ENCODE peak calls at places on chromosomes 2 and 18, in six cellular contexts. G is germinal center, N is iris pigment epithelial cell, Z is esophagus muscularis mucosa, C is T-helper 2 cell, Y is HCEC 1CT. S is an unnamed sample.

GRCh38 chr2:120948662-120949011 is 213.0 kb downstream of the GLI2 start:
- DNase-seq in G (no peak), N (no peak), Y (no peak), C (no peak), Z (no peak), S (no peak)

GRCh38 chr2:196173505-196173904 is 2.1 kb upstream of the STK17B start:
- DNase-seq in Y (no peak), Z (no peak), N (no peak), C (no peak), G (no peak), S (peak)

GRCh38 chr2:201966691-201967388 is 66.8 kb upstream of the FZD7 start:
- DNase-seq in G (no peak), Y (no peak), Z (no peak), N (no peak), C (no peak), S (no peak)

GRCh38 chr2:237475704-237476107 is 11.3 kb upstream of the MLPH start:
- DNase-seq in G (no peak), N (peak), Y (peak), Z (no peak), C (no peak), S (no peak)

GRCh38 chr2:104406273-104406726 is 447.6 kb upstream of the POU3F3 start:
- DNase-seq in N (no peak), G (no peak), Y (no peak), Z (no peak), C (no peak), S (no peak)

GRCh38 chr2:120110507-120110906 is 97.6 kb downstream of the EPB41L5 start:
- DNase-seq in G (no peak), Y (no peak), N (peak), C (no peak), Z (no peak), S (no peak)

GRCh38 chr2:119207447-119207846 is 16.2 kb upstream of the STEAP3 start:
- DNase-seq in Z (no peak), C (no peak), G (no peak), N (no peak), Y (no peak), S (no peak)

GRCh38 chr2:182952741-182953450 is 85.4 kb downstream of the NCKAP1 start:
- DNase-seq in G (no peak), Y (peak), C (no peak), Z (no peak), N (peak), S (peak)

GRCh38 chr2:111537078-111537620 is 346.8 kb downstream of the ANAPC1 start:
- DNase-seq in G (no peak), N (no peak), Y (no peak), C (no peak), Z (no peak), S (no peak)

GRCh38 chr2:188628989-188629889 is 337.6 kb downstream of the GULP1 start:
- DNase-seq in N (peak), G (no peak), Z (no peak), Y (peak), C (no peak), S (peak)

GRCh38 chr2:196123679-196124373 is 47.6 kb downstream of the STK17B start:
- DNase-seq in N (peak), C (no peak), Y (peak), G (no peak), Z (no peak), S (peak)

GRCh38 chr2:147483911-147484310 is 360.9 kb upstream of the ACVR2A start:
- DNase-seq in Y (no peak), G (no peak), N (no peak), Z (no peak), C (no peak), S (no peak)

GRCh38 chr2:10448646-10449480 is 736 bp upstream of the ODC1 start:
- DNase-seq in Y (peak), N (peak), Z (peak), G (peak), C (no peak), S (peak)

GRCh38 chr2:85457877-85458316 is 39.4 kb downstream of the SH2D6 start:
- DNase-seq in N (no peak), G (no peak), C (no peak), Y (no peak), Z (no peak), S (no peak)

GRCh38 chr2:112108238-112108832 is 29.9 kb upstream of the FBLN7 start:
- DNase-seq in G (no peak), N (no peak), Y (no peak), C (no peak), Z (no peak), S (no peak)

GRCh38 chr2:85588218-85589044 is 4.2 kb downstream of the VAMP5 start:
- DNase-seq in Z (no peak), G (no peak), N (no peak), C (no peak), Y (no peak), S (no peak)

GRCh38 chr2:31579996-31580320 is 780 bp downstream of the SRD5A2 start:
- DNase-seq in C (no peak), Y (no peak), Z (no peak), G (no peak), N (no peak), S (no peak)

GRCh38 chr2:193502363-193503035 is 1307.8 kb upstream of the TMEFF2 start:
- DNase-seq in C (no peak), Z (no peak), G (no peak), N (no peak), Y (no peak), S (no peak)

GRCh38 chr18:8752329-8752728 is 47.0 kb downstream of the MTCL1 start:
- DNase-seq in Y (peak), G (no peak), C (no peak), Z (no peak), N (peak), S (peak)

GRCh38 chr2:74887445-74887951 is 53.6 kb downstream of the HK2 start:
- DNase-seq in G (no peak), C (no peak), N (peak), Z (no peak), Y (no peak), S (peak)